ENCODE peak calls at places on chromosomes 6 and 20, in seven cellular contexts. One of them, this sample, is unnamed. For H3K4me1, the result is how much of the 10 kb centered on the place peaks cover.

GRCh38 chr20:45826381-45827019 is 612 bp downstream of the TNNC2 start:
- DNase-seq in CD8-positive, alpha-beta memory T cell: no peak
- DNase-seq in CD4-positive, CD25-positive, alpha-beta regulatory T cell: no peak
- DNase-seq in naive thymus-derived CD4-positive, alpha-beta T cell: no peak
- DNase-seq in neuronal stem cell: no peak
- DNase-seq in IMR-90: peak
- DNase-seq in Peyer's patch: no peak
- DNase-seq in this sample: no peak

GRCh38 chr6:79461205-79461604 is 76.0 kb downstream of the LCA5 start:
- DNase-seq in Peyer's patch: no peak
- DNase-seq in naive thymus-derived CD4-positive, alpha-beta T cell: no peak
- DNase-seq in CD4-positive, CD25-positive, alpha-beta regulatory T cell: no peak
- DNase-seq in CD8-positive, alpha-beta memory T cell: no peak
- DNase-seq in neuronal stem cell: no peak
- DNase-seq in IMR-90: no peak
- DNase-seq in this sample: no peak

GRCh38 chr20:42744756-42745465 is 444.8 kb downstream of the PTPRT start:
- DNase-seq in CD4-positive, CD25-positive, alpha-beta regulatory T cell: no peak
- DNase-seq in naive thymus-derived CD4-positive, alpha-beta T cell: no peak
- DNase-seq in CD8-positive, alpha-beta memory T cell: no peak
- DNase-seq in neuronal stem cell: no peak
- DNase-seq in IMR-90: no peak
- DNase-seq in Peyer's patch: no peak
- DNase-seq in this sample: no peak

GRCh38 chr6:1013656-1014430 is 298.1 kb upstream of the FOXQ1 start:
- DNase-seq in Peyer's patch: no peak
- DNase-seq in naive thymus-derived CD4-positive, alpha-beta T cell: no peak
- DNase-seq in CD4-positive, CD25-positive, alpha-beta regulatory T cell: no peak
- DNase-seq in CD8-positive, alpha-beta memory T cell: no peak
- DNase-seq in neuronal stem cell: no peak
- DNase-seq in IMR-90: no peak
- DNase-seq in this sample: no peak

GRCh38 chr6:47187883-47188587 is 121.7 kb downstream of the TNFRSF21 start:
- DNase-seq in CD4-positive, CD25-positive, alpha-beta regulatory T cell: no peak
- DNase-seq in IMR-90: peak
- DNase-seq in neuronal stem cell: no peak
- DNase-seq in naive thymus-derived CD4-positive, alpha-beta T cell: no peak
- DNase-seq in CD8-positive, alpha-beta memory T cell: no peak
- DNase-seq in Peyer's patch: no peak
- DNase-seq in this sample: no peak

GRCh38 chr6:83183082-83183828 is 9.8 kb downstream of the PGM3 start:
- DNase-seq in CD8-positive, alpha-beta memory T cell: no peak
- DNase-seq in Peyer's patch: no peak
- DNase-seq in CD4-positive, CD25-positive, alpha-beta regulatory T cell: no peak
- DNase-seq in IMR-90: peak
- DNase-seq in naive thymus-derived CD4-positive, alpha-beta T cell: no peak
- DNase-seq in neuronal stem cell: no peak
- DNase-seq in this sample: no peak

GRCh38 chr6:39904946-39905639 is 29.2 kb downstream of the MOCS1 start:
- DNase-seq in CD4-positive, CD25-positive, alpha-beta regulatory T cell: no peak
- DNase-seq in Peyer's patch: peak
- DNase-seq in IMR-90: no peak
- DNase-seq in neuronal stem cell: no peak
- DNase-seq in CD8-positive, alpha-beta memory T cell: no peak
- DNase-seq in naive thymus-derived CD4-positive, alpha-beta T cell: no peak
- DNase-seq in this sample: no peak

GRCh38 chr20:50308166-50308512 is 117.5 kb downstream of the CEBPB start:
- DNase-seq in CD8-positive, alpha-beta memory T cell: no peak
- DNase-seq in neuronal stem cell: no peak
- DNase-seq in Peyer's patch: no peak
- DNase-seq in IMR-90: no peak
- DNase-seq in CD4-positive, CD25-positive, alpha-beta regulatory T cell: no peak
- DNase-seq in naive thymus-derived CD4-positive, alpha-beta T cell: no peak
- DNase-seq in this sample: no peak

GRCh38 chr6:53326372-53327016 is 22.3 kb downstream of the ELOVL5 start:
- DNase-seq in CD8-positive, alpha-beta memory T cell: no peak
- DNase-seq in IMR-90: peak
- DNase-seq in neuronal stem cell: no peak
- DNase-seq in Peyer's patch: no peak
- DNase-seq in CD4-positive, CD25-positive, alpha-beta regulatory T cell: no peak
- DNase-seq in naive thymus-derived CD4-positive, alpha-beta T cell: no peak
- DNase-seq in this sample: no peak

GRCh38 chr6:151494235-151494950 is 576 bp downstream of the CCDC170 start:
- DNase-seq in Peyer's patch: no peak
- DNase-seq in CD4-positive, CD25-positive, alpha-beta regulatory T cell: no peak
- DNase-seq in CD8-positive, alpha-beta memory T cell: no peak
- DNase-seq in naive thymus-derived CD4-positive, alpha-beta T cell: no peak
- DNase-seq in neuronal stem cell: peak
- DNase-seq in IMR-90: peak
- DNase-seq in this sample: no peak

GRCh38 chr6:170165501-170166117 is 125.3 kb downstream of the DLL1 start:
- DNase-seq in IMR-90: no peak
- DNase-seq in Peyer's patch: no peak
- DNase-seq in neuronal stem cell: no peak
- DNase-seq in CD4-positive, CD25-positive, alpha-beta regulatory T cell: no peak
- DNase-seq in CD8-positive, alpha-beta memory T cell: no peak
- DNase-seq in naive thymus-derived CD4-positive, alpha-beta T cell: no peak
- DNase-seq in this sample: no peak

GRCh38 chr20:33765592-33765991 is 33.8 kb downstream of the ZNF341 start:
- DNase-seq in neuronal stem cell: no peak
- DNase-seq in naive thymus-derived CD4-positive, alpha-beta T cell: no peak
- DNase-seq in Peyer's patch: no peak
- DNase-seq in CD8-positive, alpha-beta memory T cell: no peak
- DNase-seq in IMR-90: no peak
- DNase-seq in CD4-positive, CD25-positive, alpha-beta regulatory T cell: no peak
- DNase-seq in this sample: no peak

GRCh38 chr6:7446644-7447325 is 57.2 kb downstream of the RIOK1 start:
- DNase-seq in Peyer's patch: no peak
- DNase-seq in CD8-positive, alpha-beta memory T cell: no peak
- DNase-seq in IMR-90: no peak
- DNase-seq in CD4-positive, CD25-positive, alpha-beta regulatory T cell: no peak
- DNase-seq in naive thymus-derived CD4-positive, alpha-beta T cell: no peak
- DNase-seq in neuronal stem cell: peak
- DNase-seq in this sample: no peak

GRCh38 chr20:51807864-51808263 is 5.5 kb upstream of the SALL4 start:
- DNase-seq in IMR-90: peak
- DNase-seq in naive thymus-derived CD4-positive, alpha-beta T cell: no peak
- DNase-seq in CD4-positive, CD25-positive, alpha-beta regulatory T cell: no peak
- DNase-seq in CD8-positive, alpha-beta memory T cell: no peak
- DNase-seq in Peyer's patch: no peak
- DNase-seq in neuronal stem cell: no peak
- DNase-seq in this sample: no peak

GRCh38 chr6:106872044-106872443 is 102.5 kb downstream of the CD24 start:
- DNase-seq in CD4-positive, CD25-positive, alpha-beta regulatory T cell: no peak
- DNase-seq in IMR-90: no peak
- DNase-seq in CD8-positive, alpha-beta memory T cell: no peak
- DNase-seq in neuronal stem cell: no peak
- DNase-seq in Peyer's patch: no peak
- DNase-seq in naive thymus-derived CD4-positive, alpha-beta T cell: no peak
- DNase-seq in this sample: no peak

GRCh38 chr6:52125572-52125971 is 38.2 kb upstream of the PKHD1 start:
- DNase-seq in naive thymus-derived CD4-positive, alpha-beta T cell: no peak
- DNase-seq in Peyer's patch: no peak
- DNase-seq in CD4-positive, CD25-positive, alpha-beta regulatory T cell: no peak
- DNase-seq in neuronal stem cell: no peak
- DNase-seq in IMR-90: no peak
- DNase-seq in CD8-positive, alpha-beta memory T cell: no peak
- DNase-seq in this sample: no peak

GRCh38 chr6:4942673-4943009 is 61.2 kb downstream of the RPP40 start:
- DNase-seq in CD8-positive, alpha-beta memory T cell: no peak
- DNase-seq in neuronal stem cell: no peak
- DNase-seq in CD4-positive, CD25-positive, alpha-beta regulatory T cell: no peak
- DNase-seq in naive thymus-derived CD4-positive, alpha-beta T cell: no peak
- DNase-seq in IMR-90: no peak
- DNase-seq in Peyer's patch: no peak
- DNase-seq in this sample: no peak

GRCh38 chr20:46544576-46544975 is 5.9 kb downstream of the OCSTAMP start:
- DNase-seq in naive thymus-derived CD4-positive, alpha-beta T cell: no peak
- DNase-seq in CD8-positive, alpha-beta memory T cell: no peak
- DNase-seq in neuronal stem cell: no peak
- DNase-seq in CD4-positive, CD25-positive, alpha-beta regulatory T cell: no peak
- DNase-seq in IMR-90: peak
- DNase-seq in Peyer's patch: no peak
- DNase-seq in this sample: no peak

GRCh38 chr20:59972037-59972801 is 14.0 kb downstream of the CDH26 start:
- DNase-seq in CD4-positive, CD25-positive, alpha-beta regulatory T cell: no peak
- DNase-seq in IMR-90: no peak
- DNase-seq in Peyer's patch: no peak
- DNase-seq in naive thymus-derived CD4-positive, alpha-beta T cell: no peak
- DNase-seq in neuronal stem cell: no peak
- DNase-seq in CD8-positive, alpha-beta memory T cell: no peak
- DNase-seq in this sample: no peak

GRCh38 chr6:108556864-108557493 is 3.7 kb upstream of the FOXO3 start:
- DNase-seq in CD8-positive, alpha-beta memory T cell: no peak
- DNase-seq in neuronal stem cell: no peak
- DNase-seq in Peyer's patch: no peak
- DNase-seq in IMR-90: peak
- DNase-seq in CD4-positive, CD25-positive, alpha-beta regulatory T cell: no peak
- DNase-seq in naive thymus-derived CD4-positive, alpha-beta T cell: no peak
- DNase-seq in this sample: no peak

GRCh38 chr6:47595785-47596184 is 102.6 kb upstream of the ADGRF4 start:
- DNase-seq in neuronal stem cell: no peak
- DNase-seq in IMR-90: no peak
- DNase-seq in CD4-positive, CD25-positive, alpha-beta regulatory T cell: no peak
- DNase-seq in naive thymus-derived CD4-positive, alpha-beta T cell: no peak
- DNase-seq in CD8-positive, alpha-beta memory T cell: no peak
- DNase-seq in Peyer's patch: no peak
- DNase-seq in this sample: no peak

GRCh38 chr6:157050537-157051280 is 272.6 kb downstream of the TMEM242 start:
- DNase-seq in CD4-positive, CD25-positive, alpha-beta regulatory T cell: no peak
- DNase-seq in CD8-positive, alpha-beta memory T cell: no peak
- DNase-seq in naive thymus-derived CD4-positive, alpha-beta T cell: no peak
- DNase-seq in Peyer's patch: no peak
- DNase-seq in IMR-90: no peak
- DNase-seq in neuronal stem cell: no peak
- DNase-seq in this sample: no peak

GRCh38 chr20:47724398-47724797 is 60.9 kb downstream of the SULF2 start:
- DNase-seq in IMR-90: no peak
- DNase-seq in CD8-positive, alpha-beta memory T cell: no peak
- DNase-seq in Peyer's patch: no peak
- DNase-seq in naive thymus-derived CD4-positive, alpha-beta T cell: no peak
- DNase-seq in neuronal stem cell: peak
- DNase-seq in CD4-positive, CD25-positive, alpha-beta regulatory T cell: no peak
- DNase-seq in this sample: no peak

GRCh38 chr6:66865771-66866170 is 1158.7 kb upstream of the EYS start:
- DNase-seq in neuronal stem cell: no peak
- DNase-seq in Peyer's patch: no peak
- DNase-seq in naive thymus-derived CD4-positive, alpha-beta T cell: no peak
- DNase-seq in IMR-90: no peak
- DNase-seq in CD8-positive, alpha-beta memory T cell: no peak
- DNase-seq in CD4-positive, CD25-positive, alpha-beta regulatory T cell: no peak
- DNase-seq in this sample: no peak

GRCh38 chr6:41713161-41713649 is 22.2 kb downstream of the TFEB start:
- DNase-seq in Peyer's patch: no peak
- DNase-seq in neuronal stem cell: no peak
- DNase-seq in CD8-positive, alpha-beta memory T cell: no peak
- DNase-seq in IMR-90: peak
- DNase-seq in CD4-positive, CD25-positive, alpha-beta regulatory T cell: no peak
- DNase-seq in naive thymus-derived CD4-positive, alpha-beta T cell: no peak
- DNase-seq in this sample: no peak

GRCh38 chr6:17289491-17290106 is 8.4 kb downstream of the RBM24 start:
- DNase-seq in CD8-positive, alpha-beta memory T cell: no peak
- DNase-seq in naive thymus-derived CD4-positive, alpha-beta T cell: no peak
- DNase-seq in CD4-positive, CD25-positive, alpha-beta regulatory T cell: no peak
- DNase-seq in IMR-90: peak
- DNase-seq in neuronal stem cell: no peak
- DNase-seq in Peyer's patch: peak
- DNase-seq in this sample: no peak

GRCh38 chr6:31578058-31578457 is 2.7 kb downstream of the TNF start:
- DNase-seq in CD4-positive, CD25-positive, alpha-beta regulatory T cell: no peak
- DNase-seq in neuronal stem cell: no peak
- DNase-seq in naive thymus-derived CD4-positive, alpha-beta T cell: no peak
- DNase-seq in IMR-90: no peak
- DNase-seq in Peyer's patch: no peak
- DNase-seq in CD8-positive, alpha-beta memory T cell: no peak
- DNase-seq in this sample: no peak

GRCh38 chr6:97322811-97323210 is 39.8 kb upstream of the MMS22L start:
- DNase-seq in CD8-positive, alpha-beta memory T cell: no peak
- DNase-seq in IMR-90: peak
- DNase-seq in Peyer's patch: no peak
- DNase-seq in naive thymus-derived CD4-positive, alpha-beta T cell: no peak
- DNase-seq in CD4-positive, CD25-positive, alpha-beta regulatory T cell: no peak
- DNase-seq in neuronal stem cell: no peak
- DNase-seq in this sample: no peak

GRCh38 chr6:41443616-41444525 is 102.3 kb upstream of the FOXP4 start:
- DNase-seq in IMR-90: no peak
- DNase-seq in Peyer's patch: no peak
- DNase-seq in CD8-positive, alpha-beta memory T cell: no peak
- DNase-seq in neuronal stem cell: no peak
- DNase-seq in CD4-positive, CD25-positive, alpha-beta regulatory T cell: no peak
- DNase-seq in naive thymus-derived CD4-positive, alpha-beta T cell: no peak
- DNase-seq in this sample: no peak

GRCh38 chr6:130670142-130670541 is 157.1 kb upstream of the SMLR1 start:
- DNase-seq in neuronal stem cell: no peak
- DNase-seq in naive thymus-derived CD4-positive, alpha-beta T cell: no peak
- DNase-seq in Peyer's patch: no peak
- DNase-seq in CD4-positive, CD25-positive, alpha-beta regulatory T cell: no peak
- DNase-seq in IMR-90: no peak
- DNase-seq in CD8-positive, alpha-beta memory T cell: no peak
- DNase-seq in this sample: no peak
- H3K4me1 ChIP-seq in neuronal stem cell: under half
- H3K4me1 ChIP-seq in naive thymus-derived CD4-positive, alpha-beta T cell: under half
- H3K4me1 ChIP-seq in Peyer's patch: under half
- H3K4me1 ChIP-seq in CD4-positive, CD25-positive, alpha-beta regulatory T cell: under half
- H3K4me1 ChIP-seq in IMR-90: under half
- H3K4me1 ChIP-seq in CD8-positive, alpha-beta memory T cell: under half
- H3K4me1 ChIP-seq in this sample: under half

DNA sequence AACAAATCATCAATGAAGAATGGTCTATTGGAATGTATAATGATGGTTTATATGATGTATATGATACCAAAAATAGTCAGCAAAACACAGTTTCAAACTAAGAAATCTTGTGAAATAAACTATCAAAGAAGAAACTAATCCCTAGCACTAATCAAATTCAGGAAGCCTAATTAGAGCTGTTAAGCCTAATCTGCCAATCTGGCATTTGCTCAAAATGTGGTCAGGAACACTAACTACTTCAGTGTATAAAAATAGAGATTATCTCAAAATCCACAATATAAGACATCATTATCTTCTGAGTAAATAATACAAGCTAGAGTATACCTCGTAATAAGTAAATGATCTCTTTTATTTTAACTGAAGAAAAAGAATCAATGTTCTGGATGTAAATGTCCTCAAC is 12.8 kb upstream of the AKAP7 start:
- DNase-seq in naive thymus-derived CD4-positive, alpha-beta T cell: no peak
- DNase-seq in CD4-positive, CD25-positive, alpha-beta regulatory T cell: no peak
- DNase-seq in CD8-positive, alpha-beta memory T cell: no peak
- DNase-seq in IMR-90: no peak
- DNase-seq in neuronal stem cell: no peak
- DNase-seq in Peyer's patch: no peak
- DNase-seq in this sample: no peak
- H3K4me1 ChIP-seq in naive thymus-derived CD4-positive, alpha-beta T cell: under half
- H3K4me1 ChIP-seq in CD4-positive, CD25-positive, alpha-beta regulatory T cell: under half
- H3K4me1 ChIP-seq in CD8-positive, alpha-beta memory T cell: under half
- H3K4me1 ChIP-seq in IMR-90: under half
- H3K4me1 ChIP-seq in neuronal stem cell: under half
- H3K4me1 ChIP-seq in Peyer's patch: under half
- H3K4me1 ChIP-seq in this sample: under half

GRCh38 chr6:90146914-90147668 is 149.6 kb downstream of the BACH2 start:
- DNase-seq in Peyer's patch: no peak
- DNase-seq in IMR-90: no peak
- DNase-seq in CD8-positive, alpha-beta memory T cell: no peak
- DNase-seq in CD4-positive, CD25-positive, alpha-beta regulatory T cell: no peak
- DNase-seq in naive thymus-derived CD4-positive, alpha-beta T cell: no peak
- DNase-seq in neuronal stem cell: no peak
- DNase-seq in this sample: no peak
- H3K4me1 ChIP-seq in Peyer's patch: under half
- H3K4me1 ChIP-seq in IMR-90: under half
- H3K4me1 ChIP-seq in CD8-positive, alpha-beta memory T cell: under half
- H3K4me1 ChIP-seq in CD4-positive, CD25-positive, alpha-beta regulatory T cell: under half
- H3K4me1 ChIP-seq in naive thymus-derived CD4-positive, alpha-beta T cell: half or more
- H3K4me1 ChIP-seq in neuronal stem cell: under half
- H3K4me1 ChIP-seq in this sample: under half

GRCh38 chr20:57122481-57123138 is 143.8 kb downstream of the BMP7 start:
- DNase-seq in neuronal stem cell: no peak
- DNase-seq in CD4-positive, CD25-positive, alpha-beta regulatory T cell: no peak
- DNase-seq in IMR-90: no peak
- DNase-seq in Peyer's patch: no peak
- DNase-seq in naive thymus-derived CD4-positive, alpha-beta T cell: no peak
- DNase-seq in CD8-positive, alpha-beta memory T cell: no peak
- DNase-seq in this sample: no peak
- H3K4me1 ChIP-seq in neuronal stem cell: under half
- H3K4me1 ChIP-seq in CD4-positive, CD25-positive, alpha-beta regulatory T cell: under half
- H3K4me1 ChIP-seq in IMR-90: under half
- H3K4me1 ChIP-seq in Peyer's patch: under half
- H3K4me1 ChIP-seq in naive thymus-derived CD4-positive, alpha-beta T cell: under half
- H3K4me1 ChIP-seq in CD8-positive, alpha-beta memory T cell: under half
- H3K4me1 ChIP-seq in this sample: under half

This sample was measured in CD8-positive, alpha-beta T cell.